ENCODE peak calls at places on chromosomes 7 and 10, in five cellular contexts. L is transverse colon, T is ovary, V is IMR-90, S is prostate gland. G is an unnamed sample. For H3K9me3, the result is how much of the 10 kb centered on the place peaks cover.

GRCh38 chr10:49387029-49387428 is 8.9 kb downstream of the DRGX start:
- DNase-seq in T (no peak), V (peak), L (no peak), S (no peak), G (no peak)

GRCh38 chr7:64494912-64495461 is 67.9 kb downstream of the ZNF680 start:
- DNase-seq in L (no peak), T (peak), S (no peak), V (no peak), G (no peak)

GRCh38 chr7:27115161-27116018 is 12.9 kb upstream of the HOXA2 start:
- DNase-seq in L (peak), T (peak), V (peak), S (peak), G (no peak)

GRCh38 chr10:11993834-11994468 is 48.7 kb downstream of the UPF2 start:
- DNase-seq in S (no peak), V (no peak), L (no peak), T (no peak), G (no peak)

GRCh38 chr7:88015309-88015708 is 81.3 kb downstream of the ADAM22 start:
- DNase-seq in L (no peak), V (no peak), T (no peak), S (no peak), G (no peak)

GRCh38 chr7:38796636-38797501 is 112.1 kb downstream of the VPS41 start:
- DNase-seq in V (peak), L (peak), S (peak), T (peak), G (peak)

GRCh38 chr7:141701489-141702046 is 398 bp downstream of the DENND11 start:
- DNase-seq in S (peak), L (peak), T (peak), V (no peak), G (no peak)

GRCh38 chr10:48648172-48648942 is 36.3 kb upstream of the WDFY4 start:
- DNase-seq in V (no peak), L (no peak), S (no peak), T (no peak), G (peak)

GRCh38 chr10:103980246-103980906 is 13.4 kb downstream of the SLK start:
- DNase-seq in V (peak), S (no peak), L (no peak), T (no peak), G (no peak)

GRCh38 chr7:149720372-149721083 is 52.9 kb downstream of the ZNF467 start:
- DNase-seq in S (peak), L (no peak), T (no peak), V (no peak), G (peak)

GRCh38 chr7:44990520-44991023 is 9.4 kb upstream of the CCM2 start:
- DNase-seq in V (peak), S (no peak), T (no peak), L (no peak), G (no peak)

GRCh38 chr7:138776156-138776833 is 21.5 kb upstream of the TMEM213 start:
- DNase-seq in L (no peak), T (no peak), V (no peak), S (no peak), G (no peak)

GRCh38 chr7:98329974-98330373 is 48.5 kb downstream of the BRI3 start:
- DNase-seq in V (peak), T (no peak), S (no peak), L (no peak), G (no peak)

GRCh38 chr7:171912-172515 is 20.4 kb upstream of the FAM20C start:
- DNase-seq in L (no peak), V (no peak), T (no peak), S (no peak), G (no peak)

GRCh38 chr7:158266426-158266816 is 321.2 kb downstream of the PTPRN2 start:
- DNase-seq in V (no peak), S (no peak), T (no peak), L (no peak), G (no peak)
- H3K9me3 ChIP-seq in V (half or more), S (under half), T (under half), L (under half), G (under half)

GRCh38 chr10:45418859-45419672 is 45.0 kb downstream of the ALOX5 start:
- DNase-seq in T (peak), L (peak), V (peak), S (peak), G (peak)
- TF ChIP-seq POLR2A in T (no peak), L (peak), V (no peak), S (peak), G (peak)

GRCh38 chr7:122727759-122728158 is 25.0 kb upstream of the RNF148 start:
- DNase-seq in L (no peak), V (no peak), T (no peak), S (no peak), G (no peak)

GRCh38 chr7:122727354-122727753 is 24.6 kb upstream of the RNF148 start:
- DNase-seq in L (no peak), S (no peak), V (no peak), T (no peak), G (no peak)

DNA sequence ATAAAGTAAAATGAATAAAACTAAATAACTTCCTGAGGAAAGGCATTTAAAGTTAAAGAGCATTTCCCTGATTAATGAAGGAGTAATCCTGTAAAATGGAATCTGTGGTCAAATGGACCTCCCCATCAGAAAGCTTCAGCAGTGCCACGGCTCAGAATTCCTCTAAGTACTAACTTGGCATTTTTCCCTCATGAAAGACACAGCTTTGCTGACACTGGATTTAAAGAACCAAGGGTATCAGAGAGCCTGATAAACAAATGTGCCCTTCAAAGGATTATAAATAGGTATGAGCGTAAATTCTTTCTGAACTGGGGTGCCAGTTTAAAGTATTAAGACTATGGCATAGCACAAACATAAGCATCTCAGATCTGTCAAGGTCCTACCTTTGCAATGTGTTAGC is 24.2 kb upstream of the RNF148 start:
- DNase-seq in T (no peak), L (no peak), S (no peak), V (no peak), G (no peak)
- H3K27ac ChIP-seq in T (no peak), L (no peak), S (no peak), V (no peak), G (no peak)

GRCh38 chr10:78272329-78272728 is 238.7 kb downstream of the RPS24 start:
- DNase-seq in T (no peak), L (no peak), S (no peak), V (no peak), G (no peak)

GRCh38 chr10:78274491-78274890 is 240.8 kb downstream of the RPS24 start:
- DNase-seq in L (no peak), S (no peak), V (no peak), T (no peak), G (no peak)

GRCh38 chr10:78277267-78277666 is 243.6 kb downstream of the RPS24 start:
- DNase-seq in S (no peak), T (no peak), V (no peak), L (no peak), G (no peak)

GRCh38 chr10:78277734-78278404 is 244.2 kb downstream of the RPS24 start:
- DNase-seq in S (peak), V (peak), T (no peak), L (no peak), G (no peak)

DNA sequence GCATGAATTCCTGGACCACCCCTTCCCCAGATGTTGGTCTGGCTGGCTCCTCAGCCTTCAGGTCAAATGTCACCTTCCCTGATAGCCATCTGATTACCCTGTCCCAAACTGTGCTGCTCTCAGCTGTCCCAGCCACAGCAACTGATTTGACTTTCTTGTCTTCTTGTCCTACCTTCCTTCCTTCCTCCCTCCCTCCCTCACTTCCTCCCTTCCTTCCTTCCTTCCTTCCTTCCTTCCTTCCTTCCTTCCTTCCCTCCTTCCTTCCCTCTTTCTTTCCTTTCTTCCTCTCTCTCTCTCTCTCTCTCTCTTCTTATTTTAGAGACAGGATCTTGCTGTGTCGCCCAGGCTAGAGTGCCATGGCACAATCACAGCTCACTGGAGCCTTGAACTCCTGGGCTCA is 242.5 kb downstream of the RPS24 start:
- DNase-seq in L (no peak), T (no peak), S (no peak), V (no peak), G (no peak)
- H3K9me3 ChIP-seq in L (under half), T (under half), S (under half), V (under half), G (under half)

DNA sequence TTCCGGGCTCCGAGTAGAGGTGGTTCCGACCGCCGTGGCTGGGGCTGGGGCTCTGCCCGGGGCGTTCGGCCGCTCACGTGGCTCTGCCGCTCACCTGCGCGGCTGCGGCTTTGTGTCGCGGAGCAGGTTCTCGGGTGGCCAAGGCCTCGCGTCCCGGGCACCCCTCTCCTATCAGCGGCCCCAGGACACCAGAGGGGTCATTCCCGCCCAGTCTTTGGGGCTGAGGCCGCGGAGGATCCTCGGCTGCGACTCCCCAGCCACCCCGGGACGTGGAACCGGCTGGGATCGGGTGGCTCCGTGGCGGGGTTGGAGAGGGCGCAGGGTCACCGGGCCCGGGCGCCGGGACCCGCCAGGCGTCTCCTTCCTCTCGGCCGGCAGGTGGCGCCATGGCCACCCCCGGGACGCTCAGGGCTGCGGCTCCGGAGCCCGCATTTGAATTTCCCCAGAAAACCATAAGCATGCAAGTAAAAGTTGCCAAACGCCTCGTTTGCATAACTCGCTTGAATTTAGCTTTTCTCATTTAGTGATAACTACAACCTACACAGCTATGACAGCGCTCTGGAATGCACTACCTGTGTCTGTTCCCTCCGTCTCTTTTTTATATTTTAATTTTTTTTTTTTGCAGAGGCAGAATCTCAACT is 1.2 kb downstream of the COL26A1 start:
- DNase-seq in L (peak), T (peak), S (peak), V (peak), G (no peak)
- TF ChIP-seq POLR2A in L (no peak), T (no peak), S (no peak), V (no peak), G (no peak)

DNA sequence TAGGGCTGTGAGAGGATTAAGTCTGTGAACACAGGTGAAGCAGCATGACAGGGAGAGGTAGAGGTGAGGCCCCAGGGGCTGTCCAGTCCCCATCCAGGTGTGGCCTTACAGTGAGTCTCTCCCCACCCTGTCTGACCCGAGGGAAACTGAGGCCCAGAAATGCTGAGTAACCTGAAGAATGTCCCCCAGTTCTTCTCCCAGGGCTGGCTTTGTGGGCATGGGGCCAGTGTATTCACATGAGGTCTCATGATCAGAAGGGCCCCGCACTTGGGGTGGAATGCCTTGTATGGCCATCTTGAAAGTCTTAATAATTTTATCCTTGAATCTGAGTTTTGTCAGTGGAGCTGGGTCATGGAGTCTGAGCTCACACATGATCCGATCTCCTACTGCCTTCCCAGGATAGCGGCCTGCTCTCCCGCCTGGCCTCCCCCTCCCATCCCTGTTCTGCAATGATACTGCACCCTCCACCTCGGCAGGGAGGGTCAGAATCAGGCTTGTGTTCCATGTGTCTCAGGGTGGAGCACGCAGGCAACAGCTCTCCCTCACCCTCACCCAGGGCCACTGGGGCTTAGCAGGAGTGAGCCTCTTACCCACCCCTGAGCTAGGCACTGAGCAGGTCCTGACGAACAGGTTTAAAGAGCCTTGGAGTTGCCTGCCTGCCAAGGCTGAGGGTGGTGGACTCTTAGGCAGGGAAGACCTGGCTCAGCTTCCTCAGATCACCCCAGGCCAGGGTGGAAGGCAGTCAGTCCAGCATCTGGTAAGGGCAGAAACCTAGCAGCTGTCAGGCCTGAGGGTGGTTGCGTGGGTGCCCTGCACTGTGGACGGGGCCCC is 41.4 kb upstream of the NPFFR1 start:
- DNase-seq in L (no peak), V (no peak), T (no peak), S (no peak), G (no peak)
- H3K27ac ChIP-seq in L (no peak), V (no peak), T (no peak), S (no peak), G (no peak)

DNA sequence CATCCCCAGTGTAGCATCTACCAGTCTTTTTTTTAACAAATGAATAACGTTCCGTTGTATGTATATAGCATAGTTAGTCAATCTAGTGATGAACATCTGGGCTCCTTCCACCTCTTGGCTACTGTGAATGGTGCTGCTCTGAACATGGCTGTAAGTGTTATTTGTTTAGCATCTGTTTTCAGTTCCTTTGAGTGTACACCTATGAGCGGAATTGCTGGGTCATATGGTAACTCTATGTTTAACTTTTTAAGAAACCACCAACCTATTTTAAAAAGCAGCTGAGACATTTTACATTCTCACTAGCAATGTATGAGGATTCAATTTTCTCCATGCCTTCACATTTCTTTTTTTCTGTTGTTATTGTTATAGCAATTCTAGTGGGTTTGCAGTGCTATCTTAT is 178.2 kb downstream of the DNAJC1 start:
- DNase-seq in S (no peak), V (no peak), T (no peak), L (no peak), G (no peak)
- H3K9me3 ChIP-seq in S (under half), V (under half), T (under half), L (under half), G (half or more)

GRCh38 chr10:130111115-130111847 is 651 bp upstream of the C10orf143 start:
- DNase-seq in S (peak), V (peak), T (peak), L (peak), G (peak)
- TF ChIP-seq POLR2A in S (peak), V (no peak), T (peak), L (peak), G (peak)

G was measured in tibial nerve.